ENCODE peak calls at places on chromosomes 11 and 22, in eight cellular contexts. R is IMR-90, G is Peyer's patch, P is ovary, B is uterus, Y is HCT116, K is esophagus squamous epithelium, A is tibial nerve. I is an unnamed sample. For H3K4me1, the result is how much of the 10 kb centered on the place peaks cover.

GRCh38 chr11:62130498-62131464 is 7.0 kb downstream of the INCENP start:
- DNase-seq in A (no peak), Y (no peak), B (peak), R (no peak), G (peak), P (peak), K (no peak), I (peak)

GRCh38 chr11:1167751-1168231 is 10.0 kb downstream of the MUC5AC start:
- DNase-seq in B (no peak), G (peak), R (no peak), Y (no peak), P (no peak), K (no peak), A (no peak), I (no peak)

GRCh38 chr22:36368359-36368983 is 19.3 kb downstream of the MYH9 start:
- DNase-seq in B (no peak), G (peak), P (no peak), K (no peak), Y (no peak), R (peak), A (no peak), I (peak)

GRCh38 chr22:24985824-24986214 is 33.3 kb downstream of the KIAA1671 start:
- DNase-seq in G (no peak), B (peak), P (no peak), A (no peak), R (peak), K (no peak), Y (no peak), I (peak)

GRCh38 chr11:3969613-3970012 is 114.1 kb downstream of the STIM1 start:
- DNase-seq in R (no peak), Y (no peak), P (no peak), G (no peak), K (no peak), B (no peak), A (no peak), I (no peak)

GRCh38 chr11:91104237-91104636 is 881.4 kb upstream of the CHORDC1 start:
- DNase-seq in P (no peak), B (no peak), Y (no peak), K (no peak), R (peak), A (no peak), G (no peak), I (peak)

GRCh38 chr11:856397-856796 is 13.7 kb downstream of the TSPAN4 start:
- DNase-seq in R (no peak), G (no peak), P (no peak), Y (no peak), B (no peak), K (no peak), A (no peak), I (no peak)

GRCh38 chr22:25407226-25407858 is 157.1 kb upstream of the GRK3 start:
- DNase-seq in R (no peak), Y (no peak), B (no peak), P (no peak), A (no peak), G (no peak), K (no peak), I (no peak)

GRCh38 chr11:82527185-82527584 is 206.5 kb downstream of the FAM181B start:
- DNase-seq in R (no peak), G (no peak), A (no peak), P (no peak), Y (no peak), K (no peak), B (no peak), I (no peak)

GRCh38 chr11:10934293-10934850 is 76.5 kb upstream of the ZBED5 start:
- DNase-seq in K (no peak), A (no peak), G (no peak), P (peak), R (no peak), Y (peak), B (no peak), I (no peak)

GRCh38 chr22:22745225-22746060 is 101.0 kb downstream of the GGTLC2 start:
- DNase-seq in K (no peak), R (peak), Y (no peak), B (no peak), P (no peak), G (peak), A (no peak), I (peak)

GRCh38 chr11:25065711-25066110 is 568.9 kb downstream of the LUZP2 start:
- DNase-seq in P (no peak), Y (no peak), B (no peak), G (no peak), R (peak), A (no peak), K (no peak), I (no peak)

GRCh38 chr11:30196400-30197206 is 34.2 kb upstream of the FSHB start:
- DNase-seq in B (no peak), Y (peak), A (peak), R (peak), G (peak), P (peak), K (no peak), I (peak)

GRCh38 chr22:35439365-35439717 is 39.4 kb downstream of the MCM5 start:
- DNase-seq in B (no peak), A (no peak), Y (no peak), K (no peak), R (no peak), P (no peak), G (no peak), I (no peak)

GRCh38 chr11:48019230-48019584 is 38.8 kb downstream of the PTPRJ start:
- DNase-seq in P (no peak), R (no peak), K (no peak), A (no peak), Y (no peak), G (no peak), B (no peak), I (no peak)

GRCh38 chr11:76215946-76216345 is 9.6 kb upstream of the WNT11 start:
- DNase-seq in Y (no peak), B (no peak), R (peak), K (no peak), P (no peak), G (no peak), A (no peak), I (peak)

GRCh38 chr11:133618500-133618899 is 86.2 kb upstream of the OPCML start:
- DNase-seq in G (no peak), R (no peak), K (no peak), P (no peak), Y (no peak), A (no peak), B (no peak), I (no peak)

GRCh38 chr22:47054231-47055072 is 292.0 kb downstream of the TBC1D22A start:
- DNase-seq in P (no peak), K (no peak), G (no peak), Y (no peak), R (no peak), B (no peak), A (no peak), I (no peak)

GRCh38 chr11:65437436-65438227 is 15.0 kb downstream of the NEAT1 start:
- DNase-seq in K (no peak), G (peak), R (peak), Y (no peak), B (peak), A (no peak), P (no peak), I (peak)

GRCh38 chr11:94602430-94603372 is 35.5 kb downstream of the PIWIL4 start:
- DNase-seq in K (no peak), P (no peak), R (peak), Y (no peak), B (peak), G (peak), A (peak), I (peak)

GRCh38 chr22:37358917-37359316 is 68.4 kb downstream of the ELFN2 start:
- DNase-seq in G (no peak), B (no peak), P (no peak), K (no peak), R (peak), Y (no peak), A (no peak), I (no peak)

GRCh38 chr11:75858042-75858441 is 43.0 kb downstream of the UVRAG start:
- DNase-seq in A (no peak), Y (no peak), K (no peak), P (no peak), G (no peak), R (no peak), B (no peak), I (no peak)

GRCh38 chr22:25692965-25693565 is 48.9 kb upstream of the MYO18B start:
- DNase-seq in K (no peak), G (no peak), B (no peak), P (no peak), Y (no peak), A (no peak), R (no peak), I (no peak)

GRCh38 chr11:20156280-20156875 is 3.9 kb downstream of the DBX1 start:
- DNase-seq in K (no peak), P (no peak), Y (no peak), R (no peak), G (peak), A (no peak), B (no peak), I (no peak)

GRCh38 chr11:75023446-75024067 is 34.8 kb downstream of the NEU3 start:
- DNase-seq in K (no peak), B (no peak), A (no peak), P (no peak), G (no peak), Y (no peak), R (peak), I (no peak)

GRCh38 chr22:34414467-34415440 is 494.5 kb upstream of the LARGE1 start:
- DNase-seq in A (no peak), P (no peak), Y (peak), G (peak), R (no peak), K (no peak), B (no peak), I (peak)

GRCh38 chr11:115193931-115194797 is 310.1 kb downstream of the CADM1 start:
- DNase-seq in B (no peak), Y (no peak), R (no peak), P (no peak), G (no peak), A (no peak), K (no peak), I (no peak)

GRCh38 chr11:77198440-77198849 is 70.4 kb downstream of the MYO7A start:
- DNase-seq in Y (peak), B (peak), R (peak), A (no peak), G (peak), K (no peak), P (peak), I (no peak)

GRCh38 chr11:133386262-133386661 is 146.0 kb downstream of the OPCML start:
- DNase-seq in G (no peak), K (no peak), P (no peak), R (no peak), Y (no peak), B (no peak), A (no peak), I (no peak)

GRCh38 chr11:42543844-42544243 is 768.0 kb upstream of the API5 start:
- DNase-seq in A (no peak), Y (no peak), P (no peak), K (no peak), B (no peak), R (no peak), G (no peak), I (no peak)

GRCh38 chr11:107017433-107018227 is 646 bp downstream of the GUCY1A2 start:
- DNase-seq in G (no peak), Y (no peak), A (peak), P (peak), B (peak), K (no peak), R (no peak), I (peak)

GRCh38 chr11:65624931-65625627 is 9.5 kb downstream of the PCNX3 start:
- DNase-seq in K (no peak), Y (no peak), A (no peak), B (no peak), G (no peak), P (no peak), R (no peak), I (no peak)

GRCh38 chr11:85464283-85464682 is 162.9 kb downstream of the DLG2 start:
- DNase-seq in Y (no peak), A (no peak), G (no peak), R (no peak), P (no peak), B (no peak), K (no peak), I (no peak)

GRCh38 chr22:21942407-21942895 is 10.2 kb downstream of the PPM1F start:
- DNase-seq in A (peak), K (no peak), P (no peak), G (peak), B (peak), Y (peak), R (peak), I (peak)

DNA sequence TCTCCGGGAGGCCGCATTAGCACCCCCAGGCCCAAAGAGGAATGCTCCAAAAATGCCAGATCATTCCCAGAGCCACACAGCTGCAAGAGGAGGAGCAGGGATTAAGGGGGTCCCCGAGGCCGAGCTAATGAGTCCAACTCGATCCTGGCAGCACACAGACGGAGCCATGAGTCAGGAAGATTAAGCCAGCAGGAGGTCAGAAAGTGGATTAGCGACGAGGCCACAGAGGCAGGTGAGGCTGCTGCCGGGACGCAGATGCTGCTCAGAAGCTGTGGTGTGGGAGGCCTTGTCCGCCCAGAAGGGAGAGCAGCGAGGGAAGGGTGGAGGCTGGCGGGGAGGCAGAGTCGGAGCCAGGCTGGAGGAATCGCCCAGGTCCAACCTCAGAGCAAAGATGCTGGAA is 120.5 kb downstream of the SHANK2 start:
- DNase-seq in G (no peak), P (no peak), B (no peak), A (no peak), Y (no peak), K (no peak), R (no peak), I (no peak)
- TF ChIP-seq POLR2A in G (no peak), P (no peak), B (no peak), A (no peak), Y (no peak), K (no peak), R (no peak), I (no peak)

GRCh38 chr22:49784630-49784971 is 43.1 kb downstream of the BRD1 start:
- DNase-seq in R (no peak), K (no peak), G (no peak), P (no peak), A (no peak), Y (no peak), B (no peak), I (no peak)

GRCh38 chr22:49786976-49787843 is 40.5 kb downstream of the BRD1 start:
- DNase-seq in P (no peak), B (no peak), R (no peak), K (no peak), A (no peak), Y (no peak), G (no peak), I (no peak)

GRCh38 chr22:49784987-49785614 is 42.6 kb downstream of the BRD1 start:
- DNase-seq in Y (no peak), B (no peak), R (no peak), K (no peak), P (no peak), A (no peak), G (no peak), I (no peak)

GRCh38 chr22:49783926-49784629 is 43.6 kb downstream of the BRD1 start:
- DNase-seq in A (no peak), P (no peak), K (no peak), Y (no peak), G (no peak), R (no peak), B (no peak), I (no peak)

GRCh38 chr22:49785841-49786451 is 41.7 kb downstream of the BRD1 start:
- DNase-seq in G (no peak), Y (no peak), K (no peak), P (no peak), R (no peak), A (no peak), B (no peak), I (no peak)
- H3K4me1 ChIP-seq in G (under half), Y (under half), K (under half), P (under half), R (under half), A (under half), B (under half), I (under half)

GRCh38 chr11:114179234-114179941 is 116.8 kb upstream of the NNMT start:
- DNase-seq in A (peak), R (no peak), P (peak), K (peak), B (peak), Y (no peak), G (peak), I (peak)
- TF ChIP-seq POLR2A in A (peak), R (no peak), P (peak), K (peak), B (peak), Y (no peak), G (peak), I (no peak)

GRCh38 chr22:38750638-38751037 is 5.2 kb downstream of the SUN2 start:
- DNase-seq in K (no peak), G (no peak), B (no peak), P (no peak), R (no peak), A (no peak), Y (no peak), I (no peak)
- H3K4me1 ChIP-seq in K (under half), G (under half), B (under half), P (under half), R (under half), A (under half), Y (under half), I (under half)

GRCh38 chr22:31619611-31620300 is 42.3 kb downstream of the PISD start:
- DNase-seq in K (no peak), A (no peak), P (no peak), Y (no peak), R (no peak), G (no peak), B (no peak), I (no peak)

GRCh38 chr22:31618471-31619176 is 43.4 kb downstream of the PISD start:
- DNase-seq in B (no peak), G (no peak), K (no peak), Y (no peak), P (no peak), A (no peak), R (no peak), I (no peak)

GRCh38 chr22:31616315-31616980 is 45.6 kb downstream of the PISD start:
- DNase-seq in Y (no peak), G (peak), R (no peak), B (no peak), K (no peak), A (no peak), P (peak), I (peak)

GRCh38 chr22:31615940-31616314 is 46.1 kb downstream of the PISD start:
- DNase-seq in A (no peak), G (no peak), Y (no peak), R (no peak), B (no peak), K (no peak), P (no peak), I (no peak)

GRCh38 chr22:31618057-31618456 is 44.0 kb downstream of the PISD start:
- DNase-seq in G (no peak), A (no peak), P (peak), R (no peak), K (no peak), Y (no peak), B (no peak), I (no peak)
- TF ChIP-seq POLR2A in G (no peak), A (no peak), P (no peak), R (no peak), K (no peak), Y (no peak), B (no peak), I (no peak)

DNA sequence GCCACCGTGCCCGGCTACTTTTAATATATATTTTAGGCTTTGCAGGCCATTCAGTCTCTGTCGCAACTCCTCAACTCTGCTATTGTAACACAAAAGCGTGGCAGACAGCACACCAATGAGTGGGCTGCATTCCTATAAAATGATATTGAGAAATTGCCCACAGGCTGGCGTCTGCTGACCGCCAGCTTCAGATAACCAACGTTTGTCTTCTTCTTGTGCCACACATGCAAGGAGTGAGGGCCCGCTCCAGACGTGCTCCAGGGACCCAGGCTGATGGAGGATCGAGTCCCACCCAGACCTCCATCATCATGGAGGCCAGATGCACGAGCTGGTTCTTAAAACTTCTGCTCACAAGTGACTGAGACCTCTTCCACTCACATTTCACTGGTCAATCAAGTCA is 35.4 kb upstream of the LINC01488 start:
- DNase-seq in R (no peak), P (no peak), G (no peak), K (no peak), A (no peak), Y (no peak), B (no peak), I (peak)
- H3K4me1 ChIP-seq in R (under half), P (under half), G (under half), K (under half), A (under half), Y (under half), B (under half), I (under half)

GRCh38 chr22:42500836-42501179 is 18.8 kb downstream of the RRP7A start:
- DNase-seq in A (no peak), R (no peak), G (no peak), B (peak), Y (no peak), K (no peak), P (no peak), I (no peak)

GRCh38 chr22:42500164-42500835 is 19.3 kb downstream of the RRP7A start:
- DNase-seq in P (peak), R (peak), A (peak), Y (peak), K (peak), B (peak), G (peak), I (peak)
- TF ChIP-seq POLR2A in P (no peak), R (no peak), A (peak), Y (no peak), K (no peak), B (peak), G (peak), I (peak)

GRCh38 chr11:70595452-70595851 is 197.1 kb downstream of the CTTN start:
- DNase-seq in A (no peak), B (no peak), R (no peak), K (no peak), Y (no peak), P (no peak), G (no peak), I (no peak)
- H3K4me1 ChIP-seq in A (under half), B (under half), R (under half), K (under half), Y (under half), P (under half), G (under half), I (under half)

GRCh38 chr11:64269380-64270234 is 14.9 kb downstream of the BAD start:
- DNase-seq in G (peak), Y (peak), B (peak), A (peak), R (peak), P (peak), K (peak), I (peak)
- TF ChIP-seq POLR2A in G (no peak), Y (peak), B (peak), A (no peak), R (peak), P (peak), K (peak), I (peak)

GRCh38 chr11:96307748-96308133 is 35.3 kb downstream of the MAML2 start:
- DNase-seq in Y (peak), R (peak), G (no peak), B (no peak), P (no peak), A (no peak), K (no peak), I (no peak)
- H3K4me1 ChIP-seq in Y (half or more), R (under half), G (under half), B (under half), P (under half), A (half or more), K (under half), I (under half)